ENCODE peak calls at places on chromosomes 4 and X, in six cellular contexts. C is mesendoderm, G is OCI-LY7, F is SK-N-SH, W is neural progenitor cell, B is GM23248. U is an unnamed sample. For H3K79me2, the result is how much of the 10 kb centered on the place peaks cover.

GRCh38 chrX:39766882-39767281 is 330.9 kb downstream of the BCOR start:
- DNase-seq in F (peak), C (no peak), G (no peak), B (no peak), W (no peak), U (no peak)

GRCh38 chr4:4866124-4866832 is 6.8 kb downstream of the MSX1 start:
- DNase-seq in G (no peak), W (peak), F (peak), C (peak), B (no peak), U (no peak)

GRCh38 chrX:119391279-119391678 is 7.9 kb upstream of the SLC25A43 start:
- DNase-seq in B (peak), F (peak), W (no peak), G (peak), C (peak), U (no peak)

GRCh38 chr4:13821522-13821921 is 194.0 kb upstream of the BOD1L1 start:
- DNase-seq in F (no peak), G (no peak), B (peak), C (peak), W (peak), U (peak)

GRCh38 chrX:38138900-38139299 is 81.8 kb downstream of the SRPX start:
- DNase-seq in C (peak), B (no peak), G (no peak), F (no peak), W (no peak), U (no peak)

GRCh38 chr4:61805979-61806378 is 605.9 kb downstream of the ADGRL3 start:
- DNase-seq in F (no peak), B (no peak), C (no peak), G (no peak), W (no peak), U (no peak)

GRCh38 chrX:24479924-24480722 is 15.0 kb downstream of the PDK3 start:
- DNase-seq in F (no peak), G (peak), W (no peak), C (no peak), B (no peak), U (no peak)

GRCh38 chr4:103306870-103307345 is 108.8 kb upstream of the CENPE start:
- DNase-seq in W (peak), F (peak), B (peak), C (peak), G (no peak), U (peak)

GRCh38 chr4:181959121-181959520 is 284.1 kb upstream of the TENM3 start:
- DNase-seq in W (no peak), F (no peak), C (peak), G (no peak), B (peak), U (no peak)

GRCh38 chrX:20059467-20060128 is 57.1 kb downstream of the MAP7D2 start:
- DNase-seq in W (no peak), C (peak), B (peak), F (no peak), G (no peak), U (no peak)

GRCh38 chrX:120731386-120731785 is 101.5 kb upstream of the C1GALT1C1 start:
- DNase-seq in F (no peak), B (peak), C (no peak), G (no peak), W (no peak), U (no peak)

GRCh38 chrX:134688839-134689238 is 30.6 kb upstream of the PLAC1 start:
- DNase-seq in C (no peak), G (no peak), W (no peak), F (no peak), B (peak), U (no peak)

GRCh38 chr4:99135541-99136173 is 8.4 kb downstream of the ADH4 start:
- DNase-seq in C (no peak), G (no peak), W (no peak), B (no peak), F (peak), U (no peak)

GRCh38 chr4:19850909-19851308 is 400.8 kb upstream of the SLIT2 start:
- DNase-seq in B (peak), G (no peak), F (no peak), C (peak), W (no peak), U (no peak)

GRCh38 chr4:172650758-172651495 is 517.7 kb upstream of the GALNT7 start:
- DNase-seq in C (no peak), B (no peak), F (no peak), W (no peak), G (no peak), U (no peak)

GRCh38 chr4:149993030-149993429 is 85.2 kb upstream of the DCLK2 start:
- DNase-seq in C (no peak), G (no peak), F (no peak), W (no peak), B (no peak), U (no peak)

GRCh38 chrX:81414630-81415029 is 212.7 kb downstream of the SH3BGRL start:
- DNase-seq in C (peak), F (no peak), B (peak), W (no peak), G (no peak), U (no peak)

GRCh38 chr4:1972414-1972813 is 36.4 kb downstream of the NELFA start:
- DNase-seq in B (no peak), F (no peak), G (no peak), W (no peak), C (no peak), U (no peak)

GRCh38 chr4:153451931-153452660 is 14.1 kb upstream of the TMEM131L start:
- DNase-seq in F (no peak), B (no peak), W (peak), C (peak), G (no peak), U (peak)

GRCh38 chrX:135707880-135708279 is 5.6 kb upstream of the CT45A1 start:
- DNase-seq in C (peak), F (peak), B (peak), G (peak), W (peak), U (peak)

GRCh38 chr4:47972181-47972580 is 44.3 kb downstream of the CNGA1 start:
- DNase-seq in F (no peak), B (no peak), C (no peak), G (no peak), W (no peak), U (no peak)

GRCh38 chrX:140572724-140573123 is 67.9 kb upstream of the SOX3 start:
- DNase-seq in F (peak), G (peak), C (peak), W (peak), B (peak), U (peak)

GRCh38 chr4:66558651-66559050 is 888.4 kb upstream of the EPHA5 start:
- DNase-seq in B (no peak), W (no peak), F (no peak), C (no peak), G (no peak), U (no peak)

GRCh38 chrX:28946846-28947245 is 359.6 kb downstream of the IL1RAPL1 start:
- DNase-seq in C (no peak), F (no peak), G (no peak), B (no peak), W (no peak), U (no peak)

GRCh38 chrX:21798677-21799219 is 40.7 kb upstream of the MBTPS2 start:
- DNase-seq in B (peak), W (no peak), G (no peak), F (no peak), C (no peak), U (no peak)

GRCh38 chr4:182600093-182600492 is 317.1 kb downstream of the DCTD start:
- DNase-seq in B (no peak), G (no peak), C (no peak), W (no peak), F (peak), U (no peak)

GRCh38 chr4:7821245-7822165 is 118.2 kb downstream of the AFAP1 start:
- DNase-seq in W (no peak), C (no peak), F (peak), B (peak), G (no peak), U (no peak)

GRCh38 chrX:136047969-136048368 is 62.7 kb downstream of the SLC9A6 start:
- DNase-seq in W (no peak), F (no peak), B (peak), C (no peak), G (no peak), U (no peak)

GRCh38 chrX:17022205-17022604 is 75.7 kb downstream of the REPS2 start:
- DNase-seq in B (peak), F (no peak), W (no peak), G (no peak), C (no peak), U (no peak)

GRCh38 chr4:108620933-108621905 is 843 bp downstream of the RPL34 start:
- DNase-seq in C (no peak), W (no peak), F (no peak), B (peak), G (peak), U (no peak)

GRCh38 chr4:108622022-108622421 is 1.6 kb downstream of the RPL34 start:
- DNase-seq in B (no peak), W (no peak), G (no peak), C (no peak), F (no peak), U (no peak)

GRCh38 chr4:108620101-108620932 is at the start of gene RPL34:
- DNase-seq in C (peak), F (peak), B (peak), W (peak), G (peak), U (peak)

GRCh38 chr4:108622828-108623227 is 2.5 kb downstream of the RPL34 start:
- DNase-seq in C (no peak), W (no peak), B (no peak), G (no peak), F (no peak), U (no peak)

GRCh38 chr4:108619372-108620100 is 840 bp upstream of the RPL34 start:
- DNase-seq in G (no peak), C (no peak), B (peak), F (no peak), W (no peak), U (no peak)
- H3K79me2 ChIP-seq in G (under half), C (under half), B (under half), F (under half), W (under half), U (under half)

DNA sequence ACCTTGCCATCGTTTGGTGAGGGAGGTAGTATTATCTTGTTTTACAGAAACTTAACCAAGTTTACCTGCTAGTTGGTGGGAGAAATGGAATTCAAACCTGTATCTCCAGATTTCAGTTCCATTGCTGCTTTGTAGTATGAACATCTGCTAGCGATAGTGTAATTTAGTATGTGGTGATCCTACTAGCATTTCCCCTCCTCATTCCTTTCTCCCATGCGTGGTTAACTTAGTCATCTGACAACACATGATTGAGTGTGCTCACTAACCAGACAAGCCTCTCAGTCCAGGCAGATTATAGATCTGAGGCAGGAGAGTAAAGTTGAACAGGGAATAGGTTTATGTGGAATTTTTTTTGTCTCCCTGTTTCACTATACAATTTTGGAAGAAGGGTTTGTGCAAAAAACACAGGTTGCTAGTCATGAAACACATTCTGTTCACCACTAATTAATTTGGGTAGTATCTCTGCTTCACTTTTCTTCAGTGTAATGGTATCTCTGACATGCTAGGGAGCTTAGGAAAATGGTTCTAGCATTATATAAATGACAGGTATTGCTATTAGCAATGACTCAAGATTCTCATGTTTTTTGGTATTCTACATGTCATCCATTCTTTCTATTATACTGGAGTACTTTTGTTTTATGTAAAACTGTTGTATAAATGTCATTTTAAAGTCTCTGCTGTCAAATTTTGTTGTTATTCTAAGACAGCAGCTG is 21.7 kb downstream of the RBPJ start:
- DNase-seq in C (no peak), B (peak), W (no peak), G (no peak), F (no peak), U (no peak)
- H3K79me2 ChIP-seq in C (half or more), B (half or more), W (half or more), G (half or more), F (half or more), U (half or more)

GRCh38 chr4:38677466-38677865 is 13.5 kb downstream of the KLF3 start:
- DNase-seq in W (no peak), C (no peak), G (no peak), B (no peak), F (no peak), U (no peak)
- H3K79me2 ChIP-seq in W (half or more), C (under half), G (under half), B (half or more), F (half or more), U (under half)

GRCh38 chrX:13845721-13846378 is 29.0 kb upstream of the GPM6B start:
- DNase-seq in W (no peak), C (no peak), F (no peak), G (no peak), B (peak), U (no peak)
- H3K79me2 ChIP-seq in W (under half), C (under half), F (under half), G (under half), B (under half), U (under half)

DNA sequence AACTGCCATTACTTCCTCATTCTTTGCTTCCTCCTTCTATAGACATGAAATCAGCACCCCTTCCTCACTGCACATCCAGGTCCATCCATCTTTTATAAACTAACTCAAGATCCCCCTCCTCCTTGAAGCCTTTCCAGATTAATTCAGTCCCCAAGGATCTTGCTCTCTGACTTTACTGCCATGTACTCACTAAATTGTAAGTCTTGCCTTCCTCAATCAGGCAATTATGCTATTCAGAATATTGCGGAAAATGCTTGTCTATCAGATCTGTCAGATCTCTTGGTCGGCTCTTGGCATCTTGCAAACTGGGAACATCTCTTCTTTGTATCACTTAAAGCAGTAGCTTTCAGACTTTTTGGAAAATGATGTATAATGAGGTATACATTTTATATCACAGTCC is 3.6 kb downstream of the GPRIN3 start:
- DNase-seq in B (no peak), F (no peak), G (no peak), W (no peak), C (no peak), U (no peak)
- H3K79me2 ChIP-seq in B (under half), F (under half), G (half or more), W (under half), C (under half), U (under half)

GRCh38 chrX:133307094-133307493 is 88.9 kb upstream of the TFDP3 start:
- DNase-seq in G (no peak), F (no peak), W (peak), B (no peak), C (peak), U (no peak)
- H3K79me2 ChIP-seq in G (under half), F (under half), W (under half), B (under half), C (under half), U (under half)

U was measured in H9.